ENCODE peak calls at places on chromosome 6, in four cellular contexts. F is psoas muscle, D is small intestine, L is mucosa of descending colon. Q is an unnamed sample. For H3K4me1, the result is how much of the 10 kb centered on the place peaks cover.

GRCh38 chr6:122576888-122577287 is 33.3 kb upstream of the PKIB start:
- DNase-seq in F (no peak), D (no peak), L (no peak), Q (no peak)

GRCh38 chr6:137258170-137258569 is 39.0 kb upstream of the IFNGR1 start:
- DNase-seq in D (peak), F (no peak), L (no peak), Q (no peak)

GRCh38 chr6:131949909-131950766 is 1.0 kb downstream of the CCN2 start:
- DNase-seq in L (peak), F (peak), D (peak), Q (no peak)

GRCh38 chr6:155850408-155850841 is 394.8 kb upstream of the NOX3 start:
- DNase-seq in F (no peak), L (no peak), D (no peak), Q (no peak)

GRCh38 chr6:140445474-140446004 is 1071.1 kb upstream of the CITED2 start:
- DNase-seq in L (no peak), F (no peak), D (no peak), Q (no peak)

GRCh38 chr6:132188865-132189264 is 212.4 kb downstream of the MOXD1 start:
- DNase-seq in L (no peak), F (no peak), D (no peak), Q (no peak)

GRCh38 chr6:138161118-138161433 is 663 bp upstream of the ARFGEF3 start:
- DNase-seq in L (no peak), D (no peak), F (no peak), Q (no peak)

GRCh38 chr6:33297956-33298772 is 578 bp downstream of the RGL2 start:
- DNase-seq in F (peak), L (peak), D (peak), Q (peak)

GRCh38 chr6:24451581-24452041 is 37.8 kb downstream of the GPLD1 start:
- DNase-seq in D (no peak), F (no peak), L (no peak), Q (no peak)

GRCh38 chr6:111980979-111981378 is 72.9 kb upstream of the CCN6 start:
- DNase-seq in L (no peak), D (no peak), F (peak), Q (peak)

GRCh38 chr6:36677059-36677749 is 1.3 kb upstream of the CDKN1A start:
- DNase-seq in D (no peak), F (no peak), L (no peak), Q (no peak)

GRCh38 chr6:161489626-161490306 is 215.9 kb upstream of the AGPAT4 start:
- DNase-seq in D (no peak), L (no peak), F (no peak), Q (no peak)

GRCh38 chr6:129239825-129240491 is 357.0 kb downstream of the LAMA2 start:
- DNase-seq in D (no peak), L (no peak), F (no peak), Q (no peak)

GRCh38 chr6:155108070-155108815 is 113.1 kb downstream of the TIAM2 start:
- DNase-seq in D (no peak), F (no peak), L (no peak), Q (no peak)

GRCh38 chr6:116536216-116536621 is 9.3 kb downstream of the TRAPPC3L start:
- DNase-seq in D (peak), L (no peak), F (no peak), Q (no peak)

GRCh38 chr6:31068738-31069340 is 43.5 kb downstream of the C6orf15 start:
- DNase-seq in D (peak), F (peak), L (peak), Q (no peak)

GRCh38 chr6:150229775-150230561 is 87.1 kb downstream of the PPP1R14C start:
- DNase-seq in L (no peak), D (no peak), F (no peak), Q (no peak)

GRCh38 chr6:20490591-20490990 is 43.7 kb upstream of the CDKAL1 start:
- DNase-seq in L (no peak), D (no peak), F (no peak), Q (no peak)

GRCh38 chr6:13327691-13328075 is 654 bp downstream of the TBC1D7 start:
- DNase-seq in F (no peak), L (no peak), D (no peak), Q (peak)

GRCh38 chr6:168983925-168984324 is 269.7 kb downstream of the THBS2 start:
- DNase-seq in F (no peak), D (no peak), L (no peak), Q (no peak)

GRCh38 chr6:28811873-28812272 is 111.9 kb downstream of the TRIM27 start:
- DNase-seq in F (no peak), L (no peak), D (no peak), Q (no peak)

GRCh38 chr6:17816921-17817611 is 110.3 kb upstream of the NUP153 start:
- DNase-seq in F (no peak), D (peak), L (no peak), Q (no peak)

GRCh38 chr6:167663784-167664432 is 162.8 kb upstream of the AFDN start:
- DNase-seq in L (no peak), D (peak), F (no peak), Q (no peak)

GRCh38 chr6:56314683-56315523 is 67.5 kb upstream of the COL21A1 start:
- DNase-seq in F (no peak), D (peak), L (no peak), Q (no peak)

GRCh38 chr6:3515669-3516068 is 58.8 kb upstream of the SLC22A23 start:
- DNase-seq in F (no peak), D (no peak), L (no peak), Q (no peak)
- H3K4me1 ChIP-seq in F (under half), D (under half), L (under half), Q (under half)

DNA sequence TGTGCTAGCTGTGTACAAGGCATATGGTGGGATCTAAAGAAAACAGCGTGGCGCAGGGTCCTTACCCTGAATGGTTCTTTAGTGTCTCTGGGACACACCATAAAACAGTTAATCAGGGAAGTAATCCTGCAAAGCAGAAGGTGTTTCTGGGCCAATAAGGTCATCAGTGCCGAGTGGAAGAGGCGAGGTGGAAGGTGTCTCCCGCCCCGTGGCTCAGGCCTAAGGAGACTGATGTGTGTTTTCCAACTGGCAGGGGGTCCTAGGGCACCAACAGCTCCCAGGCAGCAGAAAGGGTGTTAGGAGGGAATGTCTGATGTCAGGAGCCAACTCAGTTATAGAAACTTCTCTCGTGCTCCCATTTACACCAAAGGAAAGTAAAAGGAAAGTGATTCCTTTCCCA is 91.8 kb downstream of the TCP11 start:
- DNase-seq in L (no peak), F (no peak), D (no peak), Q (no peak)
- H3K4me1 ChIP-seq in L (under half), F (half or more), D (under half), Q (half or more)

GRCh38 chr6:158085261-158086053 is 82.6 kb downstream of the SERAC1 start:
- DNase-seq in L (no peak), D (no peak), F (no peak), Q (no peak)

GRCh38 chr6:158083687-158084325 is 84.3 kb downstream of the SERAC1 start:
- DNase-seq in L (no peak), F (no peak), D (no peak), Q (peak)

GRCh38 chr6:158086054-158086705 is 81.9 kb downstream of the SERAC1 start:
- DNase-seq in L (no peak), F (no peak), D (no peak), Q (no peak)

GRCh38 chr6:158086706-158087518 is 81.2 kb downstream of the SERAC1 start:
- DNase-seq in D (no peak), F (no peak), L (no peak), Q (no peak)

GRCh38 chr6:158087519-158087867 is 80.6 kb downstream of the SERAC1 start:
- DNase-seq in D (no peak), L (no peak), F (no peak), Q (no peak)
- H3K4me1 ChIP-seq in D (under half), L (under half), F (under half), Q (under half)

GRCh38 chr6:75494290-75494689 is 690 bp upstream of the FILIP1 start:
- DNase-seq in D (no peak), L (no peak), F (no peak), Q (no peak)

GRCh38 chr6:75491302-75491701 is 2.3 kb downstream of the FILIP1 start:
- DNase-seq in F (no peak), L (no peak), D (no peak), Q (no peak)

GRCh38 chr6:75489025-75489424 is 4.6 kb downstream of the FILIP1 start:
- DNase-seq in D (no peak), L (no peak), F (no peak), Q (no peak)

GRCh38 chr6:75492769-75493168 is 831 bp downstream of the FILIP1 start:
- DNase-seq in F (no peak), D (no peak), L (no peak), Q (no peak)

DNA sequence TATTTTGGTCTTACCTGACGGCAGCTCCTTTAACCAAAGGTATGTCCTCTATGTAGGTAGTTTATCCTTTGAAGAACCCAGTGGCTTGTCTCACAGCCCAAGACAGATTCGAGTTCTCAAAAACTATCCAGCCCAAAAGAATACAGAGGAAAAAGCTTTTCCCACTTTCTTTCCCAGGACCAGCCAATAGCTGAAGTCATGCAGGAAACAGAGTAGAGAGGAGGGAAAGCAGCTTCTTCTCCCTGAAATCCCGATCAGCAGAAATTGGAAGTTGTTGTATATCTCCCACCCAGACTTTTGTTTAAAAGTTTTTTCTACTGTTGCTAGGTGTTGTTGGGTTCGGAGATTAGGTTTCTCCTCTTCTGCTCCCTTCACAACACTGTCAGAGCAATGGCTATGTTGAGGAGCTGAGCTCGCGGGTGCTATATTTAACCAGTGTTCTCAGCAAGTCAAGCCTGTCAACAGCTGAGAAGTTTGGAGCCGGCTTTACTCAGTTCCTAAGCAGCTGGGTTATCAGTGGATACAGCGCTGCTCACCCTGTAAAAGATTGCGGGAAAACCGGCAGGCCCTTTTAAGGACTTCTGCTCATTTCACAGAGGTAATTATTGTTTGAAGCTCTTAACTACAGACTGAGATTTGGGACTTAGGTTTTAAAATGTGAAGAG is at the start of gene FILIP1:
- DNase-seq in D (no peak), F (peak), L (no peak), Q (no peak)
- H3K4me1 ChIP-seq in D (under half), F (under half), L (under half), Q (under half)

GRCh38 chr6:109296305-109296915 is 85.9 kb downstream of the CD164 start:
- DNase-seq in F (no peak), L (no peak), D (peak), Q (no peak)
- H3K4me1 ChIP-seq in F (under half), L (under half), D (under half), Q (under half)

DNA sequence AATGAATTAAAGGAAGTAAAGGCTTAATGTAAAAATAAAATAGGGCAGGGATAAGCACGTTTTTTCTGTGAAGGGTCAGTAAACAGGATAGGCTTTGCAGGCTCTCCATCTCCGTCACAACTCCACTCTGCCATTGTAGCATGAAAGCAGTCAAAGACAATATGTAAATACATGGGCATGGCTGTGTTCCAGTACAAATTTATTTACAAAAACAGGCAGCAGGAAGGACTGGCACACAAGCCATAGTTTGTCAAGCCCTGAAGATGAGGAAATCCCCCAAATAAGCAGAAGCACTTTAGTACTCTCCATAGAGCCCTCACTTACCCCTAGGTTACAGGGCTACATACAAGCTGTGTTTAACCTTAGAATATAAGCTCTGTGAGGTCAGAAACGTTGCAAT is 8.9 kb upstream of the FBXO9 start:
- DNase-seq in F (no peak), D (no peak), L (no peak), Q (no peak)
- H3K4me1 ChIP-seq in F (under half), D (under half), L (under half), Q (half or more)

GRCh38 chr6:83097204-83097603 is 29.7 kb downstream of the DOP1A start:
- DNase-seq in D (no peak), L (no peak), F (no peak), Q (no peak)
- H3K4me1 ChIP-seq in D (under half), L (under half), F (under half), Q (under half)

DNA sequence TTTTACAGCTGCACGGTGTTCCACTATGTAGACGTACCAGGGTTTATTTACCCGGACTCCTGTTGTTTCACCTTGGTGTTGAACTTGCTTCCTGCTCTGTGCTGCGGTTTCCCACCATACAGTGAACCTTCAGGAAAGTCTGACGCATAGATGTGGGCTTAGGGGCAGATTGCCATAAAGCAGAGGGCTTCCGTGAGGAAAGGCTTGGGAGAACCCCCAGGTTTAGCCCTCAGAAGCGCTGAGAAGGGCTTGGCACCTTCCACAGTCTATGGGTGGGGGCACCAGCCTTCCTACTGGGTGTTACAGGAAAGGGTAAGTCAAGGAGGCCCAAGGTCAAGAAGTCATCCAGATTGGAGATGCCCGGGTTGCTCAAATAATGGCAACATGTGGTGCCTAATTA is 19.2 kb upstream of the MRPS18A start:
- DNase-seq in L (no peak), F (no peak), D (no peak), Q (no peak)
- H3K4me1 ChIP-seq in L (under half), F (under half), D (under half), Q (under half)

GRCh38 chr6:42020967-42021366 is 29.4 kb upstream of the TAF8 start:
- DNase-seq in L (no peak), F (no peak), D (no peak), Q (no peak)

GRCh38 chr6:42021847-42022754 is 28.2 kb upstream of the TAF8 start:
- DNase-seq in L (no peak), F (no peak), D (no peak), Q (no peak)

GRCh38 chr6:42025790-42026311 is 24.5 kb upstream of the TAF8 start:
- DNase-seq in D (no peak), L (no peak), F (no peak), Q (no peak)

GRCh38 chr6:42025066-42025789 is 25.1 kb upstream of the TAF8 start:
- DNase-seq in F (no peak), D (no peak), L (no peak), Q (no peak)

DNA sequence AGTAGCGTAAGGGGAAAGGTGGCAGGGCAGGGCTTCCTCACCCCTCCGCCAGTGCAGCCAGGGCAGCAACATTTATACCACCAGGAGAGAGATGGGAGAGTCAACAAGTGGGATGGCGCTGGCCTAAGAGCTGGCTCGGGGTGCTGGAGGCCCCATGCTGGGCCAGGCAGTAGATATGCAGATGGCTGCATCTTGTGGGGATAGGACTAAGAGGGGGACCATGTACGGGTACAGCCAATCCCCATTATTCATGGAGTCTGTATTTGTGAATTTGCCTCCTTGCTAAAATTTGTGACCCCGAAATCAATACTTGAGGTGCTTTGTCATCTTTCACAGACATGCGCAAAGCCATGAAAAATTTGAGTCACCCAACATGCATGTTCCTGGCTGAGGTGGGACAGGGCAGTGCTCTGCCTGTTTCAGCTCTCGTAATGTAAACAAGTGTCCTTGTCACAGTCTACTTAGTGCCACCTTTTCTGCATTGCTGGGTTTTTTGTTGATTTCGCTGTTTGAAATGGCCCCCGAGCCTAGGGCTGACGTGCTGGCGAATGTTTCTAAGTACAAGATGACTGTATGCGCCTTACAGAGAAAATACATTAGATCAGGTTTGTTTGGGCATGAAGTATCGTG is 27.5 kb upstream of the TAF8 start:
- DNase-seq in F (no peak), L (no peak), D (no peak), Q (no peak)
- H3K4me1 ChIP-seq in F (under half), L (under half), D (under half), Q (under half)